ENCODE peak calls at places on chromosomes 3 and 15, in eight cellular contexts. T is neuronal stem cell; S is CD4-positive, alpha-beta memory T cell; D is tibial artery; E is H7; Y is DND-41; C is body of pancreas; R is skeletal muscle cell. V is an unnamed sample.

GRCh38 chr15:83065431-83065830 is 1.6 kb downstream of the BTBD1 start:
- DNase-seq in Y (no peak), E (no peak), R (no peak), C (no peak), S (no peak), T (no peak), D (no peak), V (no peak)

GRCh38 chr3:59273976-59274375 is 224.2 kb upstream of the CFAP20DC start:
- DNase-seq in R (no peak), E (no peak), D (no peak), Y (no peak), T (no peak), C (no peak), S (no peak), V (no peak)

GRCh38 chr3:42670051-42670576 is 15.2 kb upstream of the KLHL40 start:
- DNase-seq in D (peak), E (no peak), T (no peak), S (no peak), R (no peak), Y (no peak), C (no peak), V (no peak)

GRCh38 chr3:123349566-123350450 is 99.1 kb downstream of the ADCY5 start:
- DNase-seq in C (no peak), D (peak), T (no peak), E (no peak), R (no peak), S (no peak), Y (no peak), V (no peak)

GRCh38 chr15:74464216-74464615 is 3.3 kb upstream of the UBL7 start:
- DNase-seq in C (no peak), Y (no peak), E (no peak), R (no peak), S (no peak), T (no peak), D (peak), V (no peak)

GRCh38 chr3:66394261-66395249 is 106.3 kb downstream of the LRIG1 start:
- DNase-seq in D (no peak), Y (no peak), T (no peak), E (no peak), C (no peak), S (no peak), R (no peak), V (no peak)

GRCh38 chr15:29852201-29852600 is 29.9 kb upstream of the TJP1 start:
- DNase-seq in E (no peak), T (no peak), R (no peak), Y (no peak), D (no peak), S (no peak), C (no peak), V (no peak)

GRCh38 chr3:188284455-188285212 is 130.7 kb downstream of the LPP start:
- DNase-seq in E (no peak), S (no peak), Y (no peak), D (no peak), R (no peak), C (no peak), T (no peak), V (no peak)

GRCh38 chr3:40534283-40534682 is 9.5 kb downstream of the ZNF621 start:
- DNase-seq in T (no peak), C (no peak), E (no peak), D (no peak), R (no peak), S (no peak), Y (no peak), V (no peak)

GRCh38 chr15:75149911-75150709 is 51.6 kb upstream of the C15orf39 start:
- DNase-seq in S (no peak), T (no peak), C (no peak), D (no peak), Y (no peak), R (peak), E (no peak), V (no peak)

GRCh38 chr15:40463886-40464545 is 6.8 kb upstream of the CHST14 start:
- DNase-seq in C (no peak), T (no peak), R (no peak), Y (no peak), E (no peak), S (no peak), D (no peak), V (no peak)

GRCh38 chr15:51883436-51883835 is 54.0 kb downstream of the TMOD3 start:
- DNase-seq in Y (no peak), D (no peak), R (peak), S (no peak), T (no peak), E (no peak), C (no peak), V (no peak)

GRCh38 chr3:117160176-117160575 is 450.6 kb downstream of the TUSC7 start:
- DNase-seq in E (no peak), R (no peak), D (no peak), Y (no peak), S (no peak), C (no peak), T (no peak), V (no peak)

GRCh38 chr15:72358121-72358520 is 17.7 kb downstream of the HEXA start:
- DNase-seq in E (no peak), R (no peak), T (no peak), D (no peak), S (no peak), C (no peak), Y (no peak), V (no peak)

GRCh38 chr15:70466895-70467529 is 296.3 kb downstream of the UACA start:
- DNase-seq in D (peak), C (peak), Y (peak), S (peak), E (peak), T (peak), R (no peak), V (peak)

GRCh38 chr3:134937256-134938023 is 142.4 kb downstream of the EPHB1 start:
- DNase-seq in Y (no peak), T (peak), E (no peak), S (no peak), C (no peak), R (no peak), D (no peak), V (no peak)

GRCh38 chr3:13518516-13519351 is 30.2 kb upstream of the FBLN2 start:
- DNase-seq in S (no peak), C (peak), Y (no peak), D (peak), T (no peak), R (no peak), E (peak), V (no peak)

GRCh38 chr3:17183951-17184550 is 299.3 kb downstream of the PLCL2 start:
- DNase-seq in E (no peak), T (no peak), R (peak), D (no peak), C (no peak), S (no peak), Y (no peak), V (no peak)

GRCh38 chr15:61063875-61064320 is 165.2 kb downstream of the RORA start:
- DNase-seq in Y (no peak), R (no peak), D (no peak), C (no peak), T (no peak), E (no peak), S (no peak), V (no peak)

GRCh38 chr15:77118787-77119410 is 48.0 kb upstream of the TSPAN3 start:
- DNase-seq in E (no peak), S (peak), T (no peak), C (peak), R (no peak), Y (peak), D (no peak), V (peak)

GRCh38 chr3:14280326-14280725 is 101.7 kb downstream of the LSM3 start:
- DNase-seq in Y (no peak), S (no peak), C (no peak), R (no peak), T (no peak), E (no peak), D (no peak), V (no peak)

GRCh38 chr3:79639855-79640254 is 127.9 kb downstream of the ROBO1 start:
- DNase-seq in T (no peak), S (no peak), C (no peak), R (no peak), E (no peak), Y (no peak), D (no peak), V (no peak)

GRCh38 chr15:95327661-95328060 is 1002.8 kb upstream of the NR2F2 start:
- DNase-seq in C (no peak), S (no peak), D (peak), R (no peak), Y (no peak), T (no peak), E (peak), V (no peak)

GRCh38 chr15:60326824-60327654 is 70.7 kb downstream of the ANXA2 start:
- DNase-seq in T (peak), R (no peak), Y (peak), C (no peak), S (peak), D (no peak), E (no peak), V (peak)

GRCh38 chr3:13791501-13792490 is 88.1 kb downstream of the WNT7A start:
- DNase-seq in C (no peak), T (no peak), D (no peak), E (no peak), R (no peak), Y (no peak), S (no peak), V (no peak)

GRCh38 chr3:5055352-5056004 is 66.6 kb upstream of the ARL8B start:
- DNase-seq in T (no peak), C (no peak), Y (no peak), D (no peak), R (no peak), E (no peak), S (no peak), V (no peak)

GRCh38 chr3:188174309-188175044 is 20.5 kb downstream of the LPP start:
- DNase-seq in T (no peak), C (no peak), S (no peak), R (no peak), D (no peak), E (no peak), Y (peak), V (no peak)

GRCh38 chr3:71330909-71331308 is 252.6 kb downstream of the FOXP1 start:
- DNase-seq in Y (no peak), E (no peak), S (no peak), D (no peak), C (no peak), T (no peak), R (no peak), V (no peak)

GRCh38 chr3:71330505-71330904 is 253.0 kb downstream of the FOXP1 start:
- DNase-seq in T (no peak), E (no peak), D (no peak), C (no peak), R (no peak), Y (no peak), S (no peak), V (no peak)

GRCh38 chr3:71328917-71329316 is 254.6 kb downstream of the FOXP1 start:
- DNase-seq in Y (no peak), E (no peak), D (no peak), R (no peak), S (no peak), C (no peak), T (no peak), V (no peak)

GRCh38 chr3:71323558-71323957 is 260.0 kb downstream of the FOXP1 start:
- DNase-seq in E (no peak), D (no peak), T (no peak), R (no peak), C (no peak), Y (no peak), S (no peak), V (no peak)

GRCh38 chr3:71325715-71326114 is 257.8 kb downstream of the FOXP1 start:
- DNase-seq in E (no peak), R (no peak), C (no peak), T (no peak), S (no peak), Y (no peak), D (no peak), V (no peak)
- H3K4me3 ChIP-seq in E (no peak), R (no peak), C (no peak), T (no peak), S (no peak), Y (no peak), D (no peak), V (no peak)

GRCh38 chr15:33839540-33839939 is 128.8 kb upstream of the CHRM5 start:
- DNase-seq in E (no peak), Y (no peak), T (no peak), S (no peak), R (no peak), D (no peak), C (no peak), V (no peak)

GRCh38 chr15:33831646-33832045 is 136.7 kb upstream of the CHRM5 start:
- DNase-seq in E (no peak), C (no peak), D (no peak), S (no peak), Y (no peak), T (no peak), R (no peak), V (no peak)

GRCh38 chr15:33840615-33841014 is 127.7 kb upstream of the CHRM5 start:
- DNase-seq in R (no peak), S (no peak), Y (no peak), E (no peak), C (no peak), T (no peak), D (no peak), V (no peak)

GRCh38 chr15:33837294-33837693 is 131.0 kb upstream of the CHRM5 start:
- DNase-seq in R (no peak), D (no peak), E (no peak), C (no peak), T (no peak), S (no peak), Y (no peak), V (no peak)

GRCh38 chr15:33834892-33835730 is 133.2 kb upstream of the CHRM5 start:
- DNase-seq in Y (no peak), D (no peak), E (peak), C (no peak), T (no peak), R (no peak), S (no peak), V (no peak)
- H3K4me3 ChIP-seq in Y (no peak), D (no peak), E (no peak), C (no peak), T (no peak), R (no peak), S (no peak), V (no peak)

DNA sequence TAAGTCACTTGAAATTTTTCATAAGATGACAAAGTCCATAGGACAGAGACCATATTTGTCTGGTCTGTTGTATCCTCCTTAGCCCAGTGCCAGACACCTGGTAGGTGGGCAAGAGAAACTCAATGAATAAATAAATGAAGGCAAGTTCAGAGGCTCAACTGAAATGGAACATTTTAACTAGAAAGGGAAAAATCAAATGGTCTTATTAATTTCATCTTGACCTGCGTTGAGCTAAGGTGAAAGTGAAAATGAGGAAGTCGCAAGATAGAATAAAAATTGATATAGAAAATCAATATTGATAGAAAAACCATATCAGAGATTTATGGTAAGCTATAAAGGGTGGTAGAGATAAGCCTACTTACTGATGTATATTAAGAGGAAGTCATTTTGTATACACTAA is 3.0 kb downstream of the NFKBIZ start:
- DNase-seq in E (no peak), R (no peak), Y (no peak), T (no peak), S (no peak), C (no peak), D (no peak), V (no peak)
- H3K4me3 ChIP-seq in E (no peak), R (peak), Y (no peak), T (no peak), S (no peak), C (no peak), D (peak), V (no peak)

GRCh38 chr3:183826448-183826847 is 1.1 kb upstream of the MAP6D1 start:
- DNase-seq in D (no peak), E (peak), T (no peak), C (peak), S (no peak), Y (no peak), R (no peak), V (peak)

GRCh38 chr3:183825380-183826161 is at the start of gene MAP6D1:
- DNase-seq in S (no peak), R (no peak), Y (peak), E (peak), D (no peak), C (peak), T (peak), V (no peak)

GRCh38 chr3:183822631-183823030 is 2.7 kb downstream of the MAP6D1 start:
- DNase-seq in E (peak), C (no peak), S (no peak), Y (no peak), R (no peak), D (no peak), T (peak), V (no peak)

GRCh38 chr3:183824761-183825379 is 507 bp downstream of the MAP6D1 start:
- DNase-seq in D (peak), Y (no peak), R (no peak), C (peak), S (no peak), E (peak), T (no peak), V (no peak)

DNA sequence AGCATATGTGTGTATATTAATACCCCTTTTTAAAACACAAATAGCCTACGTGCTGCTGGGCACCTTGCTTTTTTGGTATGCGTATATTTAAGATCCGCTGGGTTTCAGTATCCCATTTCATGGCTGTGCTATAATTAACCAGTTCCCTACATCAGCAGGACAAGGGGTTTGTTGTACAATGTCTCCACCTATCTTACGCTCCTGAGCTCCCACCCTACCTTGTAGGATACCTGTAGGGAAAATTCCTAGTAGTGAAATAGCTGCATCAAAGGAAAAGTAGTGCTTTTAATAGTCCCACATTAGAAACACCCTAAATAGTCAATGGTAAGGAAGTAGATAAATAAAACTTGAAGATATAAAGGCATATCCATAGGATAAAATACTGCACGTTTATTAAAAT is 1.4 kb downstream of the MAP6D1 start:
- DNase-seq in S (no peak), Y (no peak), C (no peak), E (peak), T (no peak), R (no peak), D (no peak), V (no peak)
- H3K4me3 ChIP-seq in S (no peak), Y (no peak), C (no peak), E (no peak), T (no peak), R (peak), D (no peak), V (no peak)

GRCh38 chr15:31344824-31345605 is 18.4 kb downstream of the KLF13 start:
- DNase-seq in R (no peak), C (peak), D (no peak), S (no peak), Y (no peak), E (no peak), T (no peak), V (no peak)

GRCh38 chr15:31347981-31348803 is 21.6 kb downstream of the KLF13 start:
- DNase-seq in D (no peak), E (no peak), T (no peak), S (no peak), Y (no peak), C (no peak), R (no peak), V (no peak)

GRCh38 chr15:31347067-31347975 is 20.7 kb downstream of the KLF13 start:
- DNase-seq in Y (peak), C (no peak), E (no peak), R (no peak), D (no peak), T (no peak), S (peak), V (no peak)

GRCh38 chr15:31345606-31346366 is 19.2 kb downstream of the KLF13 start:
- DNase-seq in S (no peak), D (no peak), R (no peak), C (no peak), Y (no peak), T (no peak), E (no peak), V (no peak)

GRCh38 chr15:31346367-31347066 is 19.9 kb downstream of the KLF13 start:
- DNase-seq in D (no peak), S (no peak), E (no peak), Y (no peak), T (no peak), C (no peak), R (no peak), V (no peak)
- H3K4me3 ChIP-seq in D (no peak), S (peak), E (no peak), Y (no peak), T (no peak), C (no peak), R (no peak), V (no peak)

DNA sequence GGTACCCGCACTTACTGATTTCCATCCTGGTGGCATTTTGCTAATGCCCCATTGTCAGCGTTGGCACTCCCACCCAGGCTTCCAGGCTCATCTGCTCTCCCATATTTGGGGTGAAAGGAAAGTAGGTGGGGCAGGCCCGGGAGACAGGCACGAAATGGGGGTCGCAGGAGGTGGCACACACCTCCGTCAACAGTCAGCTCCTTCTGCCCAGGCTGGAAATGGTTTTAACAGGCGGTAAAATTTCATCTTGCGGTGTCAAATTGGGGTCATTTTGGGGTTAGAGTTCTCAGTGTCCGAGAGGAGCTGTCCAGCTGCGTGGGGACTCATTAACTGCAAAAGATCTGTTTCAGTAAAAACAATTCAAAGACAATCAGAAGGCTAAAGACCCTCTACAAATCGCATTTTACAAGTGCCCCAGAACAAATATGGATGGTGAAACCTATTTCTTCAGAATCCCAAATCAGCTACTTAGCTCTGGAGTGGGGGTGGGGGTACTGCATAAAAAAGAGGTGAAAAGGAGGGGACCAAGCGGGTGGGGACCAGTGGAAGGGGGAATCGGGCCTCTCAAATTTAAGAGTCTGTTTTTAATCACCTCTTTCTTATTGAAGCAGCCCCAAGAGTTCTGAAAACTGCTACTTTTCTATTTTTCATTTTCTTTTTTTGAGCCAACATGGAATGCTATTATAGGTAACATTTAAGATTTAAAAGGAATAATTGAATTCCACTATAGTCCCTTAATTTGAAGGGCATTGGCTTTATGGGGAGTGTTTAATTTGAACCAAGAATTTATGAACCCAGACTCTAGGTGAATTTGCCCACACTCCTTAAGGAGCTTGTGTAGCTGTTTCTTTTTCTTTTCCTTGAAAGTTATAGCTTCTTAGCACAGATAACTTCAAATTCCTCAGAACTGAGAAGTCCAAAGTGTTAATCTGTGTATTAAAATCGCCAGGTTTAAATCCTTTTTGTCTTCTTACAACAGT is 4.4 kb upstream of the MEIS2 start:
- DNase-seq in E (peak), D (no peak), Y (no peak), C (no peak), S (no peak), R (no peak), T (peak), V (no peak)
- H3K4me3 ChIP-seq in E (no peak), D (no peak), Y (no peak), C (no peak), S (no peak), R (no peak), T (peak), V (no peak)